ENCODE peak calls at places on chromosomes 11 and 22, in five cellular contexts. C is H1, I is HepG2, O is A549, Q is K562. D is an unnamed sample.

GRCh38 chr11:110093407-110094297 is 460 bp downstream of the ZC3H12C start:
- DNase-seq in O (peak; percentile 59), Q (peak; percentile 25), I (peak; percentile 11), C (peak; percentile 74), D (no peak)

GRCh38 chr11:34051349-34052035 is at the start of gene CAPRIN1:
- DNase-seq in O (peak; percentile 94), Q (peak; percentile 93), C (peak; percentile 86), I (peak; percentile 89), D (peak; percentile 65)

GRCh38 chr11:117319214-117319840 is 3.3 kb upstream of the BACE1 start:
- DNase-seq in I (no peak), O (no peak), C (no peak), Q (no peak), D (no peak)

GRCh38 chr11:119471329-119471728 is 48.4 kb upstream of the THY1 start:
- DNase-seq in I (no peak), Q (no peak), C (peak; percentile 47), O (no peak), D (no peak)

GRCh38 chr11:113256431-113257227 is 57.8 kb upstream of the TTC12 start:
- DNase-seq in C (no peak), I (no peak), O (no peak), Q (no peak), D (no peak)

GRCh38 chr22:16601437-16602223 is 9.0 kb upstream of the CCT8L2 start:
- DNase-seq in O (no peak), C (no peak), I (no peak), Q (peak; percentile 92), D (no peak)

GRCh38 chr11:1987024-1987423 is 10.6 kb downstream of the H19 start:
- DNase-seq in C (no peak), Q (no peak), O (no peak), I (no peak), D (no peak)

GRCh38 chr11:10670099-10670498 is 23.5 kb downstream of the IRAG1 start:
- DNase-seq in I (no peak), Q (no peak), C (no peak), O (no peak), D (no peak)

GRCh38 chr11:17164361-17165246 is 43.2 kb downstream of the PIK3C2A start:
- DNase-seq in Q (peak; percentile 34), I (peak; percentile 53), O (no peak), C (no peak), D (no peak)

GRCh38 chr22:39832627-39833074 is 60.9 kb downstream of the ENTHD1 start:
- DNase-seq in C (no peak), Q (peak; percentile 86), I (no peak), O (no peak), D (no peak)

GRCh38 chr11:30225642-30226041 is 5.2 kb upstream of the FSHB start:
- DNase-seq in I (no peak), C (no peak), Q (no peak), O (no peak), D (no peak)
- TF ChIP-seq KDM1A in I (no peak), C (no peak), Q (no peak), O (no peak), D (no peak)

GRCh38 chr11:27294654-27295053 is 68.4 kb downstream of the CCDC34 start:
- DNase-seq in I (no peak), Q (no peak), O (no peak), C (no peak), D (no peak)
- TF ChIP-seq KDM1A in I (no peak), Q (no peak), O (no peak), C (no peak), D (no peak)

GRCh38 chr11:71995726-71996291 is 2.9 kb upstream of the IL18BP start:
- DNase-seq in I (no peak), O (no peak), C (no peak), Q (peak; percentile 93), D (no peak)

GRCh38 chr11:71998061-71998460 is 648 bp upstream of the IL18BP start:
- DNase-seq in I (no peak), O (no peak), Q (no peak), C (no peak), D (no peak)

GRCh38 chr11:71997594-71997993 is 1.1 kb upstream of the IL18BP start:
- DNase-seq in Q (no peak), C (no peak), O (no peak), I (no peak), D (no peak)

GRCh38 chr11:71996517-71996916 is 2.2 kb upstream of the IL18BP start:
- DNase-seq in O (no peak), Q (no peak), I (no peak), C (no peak), D (no peak)

GRCh38 chr11:71996946-71997345 is 1.8 kb upstream of the IL18BP start:
- DNase-seq in Q (no peak), I (no peak), C (no peak), O (no peak), D (no peak)
- TF ChIP-seq KDM1A in Q (no peak), I (no peak), C (no peak), O (no peak), D (no peak)

DNA sequence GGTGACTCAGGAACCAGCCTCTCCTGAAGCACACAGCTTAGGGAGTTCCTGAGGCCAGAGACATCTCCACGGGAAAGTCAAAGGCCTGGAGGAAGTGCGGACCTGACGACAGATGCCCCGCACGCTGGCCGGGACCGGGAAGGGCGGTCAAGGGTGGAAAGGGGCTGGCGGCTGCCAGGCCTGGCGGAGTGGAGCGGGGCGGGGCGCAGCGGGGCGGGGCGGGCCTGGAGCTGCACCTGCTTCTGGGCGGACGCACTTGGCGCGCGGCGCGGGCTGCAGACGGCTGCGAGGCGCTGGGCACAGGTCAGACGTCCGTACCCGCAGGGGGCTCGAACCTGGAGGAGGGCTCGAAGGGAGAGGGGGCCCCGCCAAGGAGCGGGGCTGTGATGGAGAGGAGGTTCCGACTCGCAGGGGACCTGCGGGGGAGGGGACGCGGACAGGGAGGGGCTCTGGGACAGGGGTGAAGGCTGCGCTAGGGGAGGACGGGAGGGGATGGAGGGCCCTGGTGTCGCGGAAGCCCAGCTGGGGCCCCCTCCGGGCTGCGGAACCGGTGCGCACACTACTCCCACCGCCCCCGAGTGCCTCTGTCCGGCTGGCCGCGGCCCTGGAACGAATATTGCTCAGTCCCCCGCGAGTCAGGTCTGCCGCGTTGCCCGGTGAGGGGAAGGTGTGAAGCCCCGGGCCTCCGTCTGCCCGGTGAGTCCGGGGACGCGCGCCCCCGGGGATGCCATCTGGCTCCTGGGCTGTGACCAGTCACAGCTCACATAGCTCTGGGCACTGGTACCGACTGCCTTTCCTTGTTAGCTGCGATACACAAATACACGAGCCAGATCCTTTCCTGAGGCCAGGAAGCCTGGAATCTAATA is at the start of gene TMEM45B:
- DNase-seq in C (peak; percentile 78), O (no peak), I (no peak), Q (no peak), D (no peak)
- TF ChIP-seq KDM1A in C (no peak), O (no peak), I (no peak), Q (no peak), D (no peak)

DNA sequence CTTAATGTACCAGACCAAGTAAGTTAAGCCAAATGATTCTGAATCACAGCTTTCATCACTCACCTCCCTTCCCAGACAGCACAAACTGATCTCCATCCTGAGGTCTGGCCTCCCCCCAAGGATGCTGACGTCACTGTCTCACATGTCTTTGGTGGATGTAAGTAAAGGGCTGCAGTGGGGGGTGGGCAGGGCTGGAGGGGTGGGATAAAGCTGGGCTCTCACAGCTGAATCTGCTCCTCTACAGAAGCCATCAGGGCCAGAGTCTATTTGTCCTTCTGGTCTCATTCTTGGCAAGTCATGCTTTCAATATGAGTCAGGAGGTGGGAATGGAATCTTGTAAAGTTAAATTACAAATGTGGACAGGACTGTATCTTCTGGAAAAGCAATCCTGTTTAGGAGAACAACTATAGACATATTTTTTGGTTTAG is 32.7 kb downstream of the P4HA3 start:
- DNase-seq in C (no peak), Q (no peak), I (no peak), O (peak; percentile 97), D (no peak)
- TF ChIP-seq KDM1A in C (no peak), Q (no peak), I (no peak), O (no peak), D (no peak)

GRCh38 chr22:19287889-19288288 is 3.6 kb downstream of the CLTCL1 start:
- DNase-seq in Q (no peak), C (no peak), O (peak; percentile 64), I (no peak), D (no peak)
- TF ChIP-seq KDM1A in Q (no peak), C (no peak), O (no peak), I (no peak), D (no peak)

DNA sequence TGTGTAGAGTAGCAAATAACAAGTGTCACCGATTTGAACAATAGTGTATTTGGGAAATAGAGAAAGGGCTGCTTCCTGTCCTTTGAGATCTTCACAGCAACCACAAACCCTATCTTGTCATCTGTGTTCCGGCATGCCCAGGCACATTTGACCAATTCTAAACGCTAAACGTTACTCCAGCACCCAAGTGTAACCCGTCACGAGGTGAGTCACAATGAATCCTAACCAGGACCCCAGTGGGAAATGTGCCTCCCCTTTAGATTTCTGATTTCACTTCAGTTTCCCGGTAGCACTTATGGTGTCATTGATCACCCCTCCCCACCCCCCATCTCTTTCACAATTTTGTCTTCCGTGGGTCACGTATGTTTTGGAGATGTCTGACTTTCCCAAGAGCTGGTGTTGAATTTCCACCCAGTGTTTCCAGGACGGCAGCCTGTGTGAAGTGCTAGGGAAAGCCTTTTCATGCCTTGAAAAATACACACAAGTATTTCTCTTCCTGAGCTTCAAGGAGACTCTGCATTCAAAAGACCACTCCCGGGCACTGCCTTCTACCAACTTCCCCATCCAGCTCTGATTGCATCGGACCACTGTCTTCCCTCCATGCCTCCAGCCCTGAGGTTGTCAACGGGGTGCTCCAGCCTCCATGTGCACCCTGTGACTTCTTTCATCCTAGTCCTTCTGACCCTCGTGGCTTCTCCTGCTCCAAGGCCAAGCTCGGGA is 10.5 kb upstream of the C11orf24 start:
- DNase-seq in C (no peak), I (no peak), Q (peak; percentile 43), O (no peak), D (peak; percentile 92)
- TF ChIP-seq KDM1A in C (no peak), I (no peak), Q (no peak), O (no peak), D (no peak)